ENCODE peak calls at places on chromosomes 12 and 14, in six cellular contexts. J is ureter; C is progenitor cell of endocrine pancreas; P is activated CD4-positive, alpha-beta T cell treated with anti-CD3 and anti-CD28 coated beads, Interleukin-2, amount 50 U/mL, for 1 hour; E is stimulated activated CD4-positive, alpha-beta T cell treated with anti-CD3 and anti-CD28 coated beads, TNF-alpha, amount 100 ng/mL, for 4 hours; L is posterior cingulate gyrus. U is an unnamed sample.

GRCh38 chr12:70971395-70971794 is 50.9 kb upstream of the PTPRR start:
- DNase-seq in J (no peak), C (no peak), P (no peak), E (no peak), L (no peak), U (no peak)

GRCh38 chr12:54723653-54724256 is 75.6 kb upstream of the DCD start:
- DNase-seq in J (no peak), C (no peak), P (peak; percentile 13), E (no peak), L (no peak), U (no peak)

GRCh38 chr14:59190372-59190771 is 1.9 kb downstream of the DAAM1 start:
- DNase-seq in J (no peak), C (no peak), P (no peak), E (no peak), L (no peak), U (no peak)

GRCh38 chr14:99479903-99480855 is 480 bp downstream of the SETD3 start:
- DNase-seq in J (peak; percentile 62), C (peak; percentile 37), P (peak; percentile 9), E (peak; percentile 8), L (no peak), U (peak; percentile 20)

GRCh38 chr12:124655317-124656213 is 88.2 kb upstream of the NCOR2 start:
- DNase-seq in J (peak; percentile 76), C (no peak), P (no peak), E (no peak), L (peak; percentile 72), U (no peak)

GRCh38 chr12:87509233-87509820 is 519.9 kb downstream of the C12orf50 start:
- DNase-seq in J (no peak), C (no peak), P (no peak), E (no peak), L (no peak), U (no peak)

GRCh38 chr14:65230287-65230728 is 128.0 kb upstream of the MAX start:
- DNase-seq in J (no peak), C (no peak), P (no peak), E (no peak), L (peak; percentile 80), U (no peak)

GRCh38 chr12:569091-569676 is 94.1 kb downstream of the NINJ2 start:
- DNase-seq in J (no peak), C (no peak), P (no peak), E (no peak), L (no peak), U (no peak)

GRCh38 chr12:67145692-67146091 is 123.5 kb upstream of the CAND1 start:
- DNase-seq in J (no peak), C (no peak), P (no peak), E (no peak), L (no peak), U (no peak)

GRCh38 chr12:72057330-72057911 is 118.8 kb downstream of the TPH2 start:
- DNase-seq in J (no peak), C (no peak), P (no peak), E (no peak), L (no peak), U (no peak)

GRCh38 chr14:74551431-74551830 is 57.9 kb downstream of the ISCA2 start:
- DNase-seq in J (no peak), C (no peak), P (no peak), E (no peak), L (no peak), U (no peak)

GRCh38 chr12:127162902-127163301 is 1104.1 kb upstream of the TMEM132C start:
- DNase-seq in J (no peak), C (no peak), P (peak; percentile 19), E (peak; percentile 6), L (no peak), U (no peak)

GRCh38 chr12:3464561-3464960 is 26.4 kb upstream of the PRMT8 start:
- DNase-seq in J (no peak), C (no peak), P (no peak), E (no peak), L (no peak), U (no peak)

GRCh38 chr14:59202031-59202430 is 13.6 kb downstream of the DAAM1 start:
- DNase-seq in J (no peak), C (no peak), P (no peak), E (no peak), L (no peak), U (no peak)

GRCh38 chr14:65949711-65950516 is 536.3 kb upstream of the CCDC196 start:
- DNase-seq in J (no peak), C (no peak), P (peak; percentile 10), E (no peak), L (no peak), U (no peak)

GRCh38 chr12:109875572-109876131 is 4.7 kb downstream of the GLTP start:
- DNase-seq in J (peak; percentile 81), C (no peak), P (no peak), E (no peak), L (no peak), U (no peak)

GRCh38 chr14:59125156-59125555 is 63.3 kb upstream of the DAAM1 start:
- DNase-seq in J (no peak), C (no peak), P (no peak), E (no peak), L (no peak), U (no peak)

GRCh38 chr12:93447555-93448265 is 6.0 kb upstream of the UBE2N start:
- DNase-seq in J (no peak), C (no peak), P (no peak), E (no peak), L (no peak), U (no peak)

GRCh38 chr12:6057693-6058092 is 66.8 kb downstream of the VWF start:
- DNase-seq in J (no peak), C (peak; percentile 58), P (no peak), E (no peak), L (no peak), U (no peak)

GRCh38 chr14:20247651-20248246 is 8.7 kb downstream of the OR11H4 start:
- DNase-seq in J (no peak), C (no peak), P (no peak), E (no peak), L (no peak), U (no peak)

GRCh38 chr12:95303476-95303875 is 85.9 kb downstream of the VEZT start:
- DNase-seq in J (no peak), C (no peak), P (no peak), E (no peak), L (no peak), U (no peak)

GRCh38 chr12:46825526-46826414 is at the start of gene SLC38A4:
- DNase-seq in J (no peak), C (peak; percentile 30), P (no peak), E (no peak), L (no peak), U (no peak)

GRCh38 chr12:66733839-66734238 is 55.0 kb upstream of the GRIP1 start:
- DNase-seq in J (no peak), C (no peak), P (no peak), E (no peak), L (no peak), U (no peak)

GRCh38 chr12:62250671-62251608 is 9.3 kb upstream of the USP15 start:
- DNase-seq in J (no peak), C (no peak), P (no peak), E (no peak), L (no peak), U (no peak)

GRCh38 chr12:103647267-103647666 is 60.2 kb downstream of the STAB2 start:
- DNase-seq in J (no peak), C (no peak), P (no peak), E (no peak), L (no peak), U (no peak)

GRCh38 chr14:80434574-80435321 is 223.4 kb upstream of the DIO2 start:
- DNase-seq in J (no peak), C (no peak), P (no peak), E (no peak), L (no peak), U (no peak)

GRCh38 chr12:479161-479560 is 19.4 kb downstream of the B4GALNT3 start:
- DNase-seq in J (no peak), C (no peak), P (no peak), E (no peak), L (no peak), U (no peak)

GRCh38 chr12:104263580-104264358 is 39.8 kb upstream of the EID3 start:
- DNase-seq in J (no peak), C (no peak), P (no peak), E (no peak), L (no peak), U (no peak)

GRCh38 chr12:56990648-56991318 is 15.6 kb downstream of the ZBTB39 start:
- DNase-seq in J (no peak), C (no peak), P (no peak), E (no peak), L (no peak), U (no peak)

GRCh38 chr12:100717733-100718067 is 76.9 kb upstream of the ANO4 start:
- DNase-seq in J (no peak), C (no peak), P (no peak), E (no peak), L (no peak), U (no peak)

GRCh38 chr12:40829738-40830144 is 137.5 kb downstream of the CNTN1 start:
- DNase-seq in J (no peak), C (no peak), P (no peak), E (no peak), L (no peak), U (no peak)

GRCh38 chr14:23129759-23130316 is 10.8 kb upstream of the CEBPE start:
- DNase-seq in J (no peak), C (no peak), P (no peak), E (no peak), L (no peak), U (no peak)

GRCh38 chr12:117010693-117011451 is 88.3 kb downstream of the TESC start:
- DNase-seq in J (no peak), C (no peak), P (no peak), E (no peak), L (no peak), U (no peak)

GRCh38 chr12:82357845-82358199 is 365 bp downstream of the CCDC59 start:
- DNase-seq in J (no peak), C (no peak), P (no peak), E (no peak), L (no peak), U (no peak)

GRCh38 chr12:84070311-84070710 is 842.3 kb downstream of the SLC6A15 start:
- DNase-seq in J (peak; percentile 41), C (no peak), P (no peak), E (no peak), L (no peak), U (no peak)

GRCh38 chr12:53182836-53183235 is 2.1 kb upstream of the CSAD start:
- DNase-seq in J (no peak), C (no peak), P (no peak), E (no peak), L (no peak), U (no peak)

GRCh38 chr14:91368681-91369416 is 48.8 kb downstream of the CCDC88C start:
- DNase-seq in J (no peak), C (no peak), P (no peak), E (no peak), L (no peak), U (no peak)

GRCh38 chr14:101495827-101496778 is 65.2 kb upstream of the DIO3 start:
- DNase-seq in J (peak; percentile 39), C (no peak), P (no peak), E (no peak), L (no peak), U (no peak)

U was measured in activated T-helper 9 cell treated with anti-CD3 and anti-CD28 coated beads, Interleukin-2, amount 50 U/mL, for 16 hours.